ENCODE peak calls at places on chromosomes 13 and 19, in five cellular contexts. E, B, T, U and W are unnamed samples.

GRCh38 chr13:102905905-102906304 is 60.1 kb downstream of the ERCC5 start:
- DNase-seq in E (no peak), B (no peak), T (no peak), U (no peak), W (no peak)

GRCh38 chr19:16587031-16588023 is 15.1 kb upstream of the SLC35E1 start:
- DNase-seq in E (peak), B (no peak), T (peak), U (peak), W (peak)

GRCh38 chr19:6238643-6239281 is 41.0 kb downstream of the MLLT1 start:
- DNase-seq in E (peak), B (peak), T (peak), U (no peak), W (no peak)

GRCh38 chr19:6074709-6075403 is 35.4 kb downstream of the RFX2 start:
- DNase-seq in E (no peak), B (no peak), T (no peak), U (no peak), W (no peak)

GRCh38 chr13:22227895-22228294 is 557.0 kb downstream of the FGF9 start:
- DNase-seq in E (no peak), B (no peak), T (no peak), U (no peak), W (no peak)

GRCh38 chr13:33286143-33286542 is 588 bp upstream of the STARD13 start:
- DNase-seq in E (no peak), B (peak), T (no peak), U (no peak), W (no peak)

GRCh38 chr13:99658266-99658991 is 157.2 kb downstream of the TM9SF2 start:
- DNase-seq in E (peak), B (peak), T (peak), U (peak), W (peak)

GRCh38 chr19:46408611-46409039 is 4.7 kb downstream of the CCDC8 start:
- DNase-seq in E (peak), B (peak), T (no peak), U (no peak), W (no peak)

GRCh38 chr19:375395-376110 is 31.0 kb upstream of the MIER2 start:
- DNase-seq in E (no peak), B (no peak), T (no peak), U (no peak), W (no peak)

GRCh38 chr13:109781384-109782065 is 4.9 kb downstream of the IRS2 start:
- DNase-seq in E (peak), B (no peak), T (no peak), U (no peak), W (no peak)

GRCh38 chr19:6424190-6424938 is at the start of gene KHSRP:
- DNase-seq in E (peak), B (no peak), T (no peak), U (peak), W (no peak)

GRCh38 chr19:56133858-56134654 is 7.0 kb upstream of the ZNF444 start:
- DNase-seq in E (peak), B (peak), T (no peak), U (no peak), W (no peak)

GRCh38 chr19:6020972-6021805 is 43.2 kb upstream of the RANBP3 start:
- DNase-seq in E (no peak), B (no peak), T (no peak), U (no peak), W (no peak)

GRCh38 chr19:6039541-6040225 is 61.7 kb upstream of the RANBP3 start:
- DNase-seq in E (no peak), B (no peak), T (no peak), U (no peak), W (no peak)

GRCh38 chr13:111337206-111337605 is 16.8 kb downstream of the TEX29 start:
- DNase-seq in E (peak), B (peak), T (no peak), U (no peak), W (no peak)

GRCh38 chr13:40190656-40191100 is 475.8 kb downstream of the FOXO1 start:
- DNase-seq in E (peak), B (peak), T (peak), U (peak), W (peak)

GRCh38 chr13:113349491-113349890 is 14.4 kb downstream of the GRTP1 start:
- DNase-seq in E (no peak), B (no peak), T (no peak), U (no peak), W (no peak)

GRCh38 chr19:4368128-4368820 is 24.9 kb downstream of the MPND start:
- DNase-seq in E (no peak), B (peak), T (no peak), U (no peak), W (no peak)

GRCh38 chr19:4671182-4671851 is 1.2 kb upstream of the MYDGF start:
- DNase-seq in E (no peak), B (no peak), T (no peak), U (no peak), W (no peak)

GRCh38 chr13:40377783-40378182 is 288.7 kb downstream of the FOXO1 start:
- DNase-seq in E (peak), B (peak), T (no peak), U (no peak), W (no peak)

GRCh38 chr19:3270908-3271307 is 46.4 kb downstream of the CELF5 start:
- DNase-seq in E (peak), B (peak), T (no peak), U (peak), W (peak)

GRCh38 chr19:46976845-46977320 is 42.8 kb upstream of the NPAS1 start:
- DNase-seq in E (peak), B (peak), T (no peak), U (no peak), W (no peak)

GRCh38 chr13:79548886-79549285 is 67.9 kb downstream of the NDFIP2 start:
- DNase-seq in E (no peak), B (peak), T (no peak), U (no peak), W (no peak)

GRCh38 chr13:79679334-79679733 is 198.4 kb downstream of the NDFIP2 start:
- DNase-seq in E (peak), B (peak), T (peak), U (peak), W (peak)

GRCh38 chr13:26482451-26483197 is 74.9 kb upstream of the WASF3 start:
- DNase-seq in E (peak), B (peak), T (peak), U (peak), W (peak)

GRCh38 chr13:109645831-109646230 is 140.6 kb downstream of the IRS2 start:
- DNase-seq in E (no peak), B (no peak), T (no peak), U (no peak), W (no peak)

GRCh38 chr13:82654851-82655517 is 1227.3 kb downstream of the SLITRK1 start:
- DNase-seq in E (peak), B (peak), T (no peak), U (no peak), W (no peak)

GRCh38 chr13:42129033-42129432 is 80.6 kb downstream of the DGKH start:
- DNase-seq in E (no peak), B (no peak), T (no peak), U (no peak), W (no peak)

GRCh38 chr13:111468037-111468959 is 147.9 kb downstream of the TEX29 start:
- DNase-seq in E (no peak), B (no peak), T (no peak), U (no peak), W (no peak)

GRCh38 chr13:47809411-47809810 is 191.7 kb downstream of the SUCLA2 start:
- DNase-seq in E (no peak), B (no peak), T (no peak), U (no peak), W (no peak)

GRCh38 chr13:59677430-59677829 is 486.3 kb downstream of the DIAPH3 start:
- DNase-seq in E (no peak), B (no peak), T (no peak), U (no peak), W (no peak)

GRCh38 chr19:15331419-15332310 is 674 bp downstream of the BRD4 start:
- DNase-seq in E (peak), B (peak), T (peak), U (peak), W (no peak)

GRCh38 chr13:99261040-99261439 is 2.9 kb upstream of the GPR18 start:
- DNase-seq in E (no peak), B (no peak), T (no peak), U (no peak), W (no peak)

GRCh38 chr13:27367570-27367969 is 56.8 kb upstream of the GTF3A start:
- DNase-seq in E (no peak), B (no peak), T (no peak), U (no peak), W (no peak)

GRCh38 chr13:20431687-20432384 is 93.8 kb downstream of the CRYL1 start:
- DNase-seq in E (no peak), B (no peak), T (no peak), U (no peak), W (no peak)